ENCODE peak calls at places on chromosomes 7 and 10, in nine cellular contexts. N is transverse colon, A is PC-9, R is fibroblast of pulmonary artery, G is dorsolateral prefrontal cortex, T is upper lobe of right lung, F is pancreas, Y is foreskin fibroblast, S is neural progenitor cell. P is an unnamed sample.

GRCh38 chr10:118310822-118311221 is 31.3 kb downstream of the FAM204A start:
- DNase-seq in N (no peak), A (peak; percentile 52), R (peak; percentile 23), G (no peak), T (no peak), F (no peak), Y (no peak), S (no peak), P (no peak)

GRCh38 chr10:132306341-132306685 is 1.4 kb downstream of the STK32C start:
- DNase-seq in N (no peak), A (no peak), R (no peak), G (no peak), T (peak; percentile 49), F (no peak), Y (no peak), S (no peak), P (peak; percentile 14)

GRCh38 chr10:31320598-31321211 is 1.7 kb downstream of the ZEB1 start:
- DNase-seq in N (peak; percentile 24), A (no peak), R (peak; percentile 68), G (no peak), T (no peak), F (peak; percentile 2), Y (no peak), S (peak; percentile 70), P (peak; percentile 27)

GRCh38 chr10:129471447-129471846 is 4.4 kb downstream of the MGMT start:
- DNase-seq in N (no peak), A (no peak), R (no peak), G (no peak), T (no peak), F (no peak), Y (no peak), S (no peak), P (no peak)

GRCh38 chr10:35611750-35612149 is 6.6 kb downstream of the GJD4 start:
- DNase-seq in N (no peak), A (no peak), R (no peak), G (no peak), T (no peak), F (no peak), Y (no peak), S (peak; percentile 22), P (no peak)

GRCh38 chr7:37031571-37032257 is 307.4 kb upstream of the AOAH start:
- DNase-seq in N (peak; percentile 54), A (peak; percentile 98), R (peak; percentile 99), G (peak; percentile 44), T (peak; percentile 64), F (peak; percentile 82), Y (peak; percentile 98), S (peak; percentile 54), P (peak; percentile 27)

GRCh38 chr7:50653116-50653854 is 88.1 kb upstream of the DDC start:
- DNase-seq in N (peak; percentile 35), A (no peak), R (peak; percentile 82), G (no peak), T (no peak), F (no peak), Y (peak; percentile 81), S (no peak), P (no peak)

GRCh38 chr7:96596120-96596826 is 113.4 kb downstream of the SEM1 start:
- DNase-seq in N (no peak), A (peak; percentile 36), R (peak; percentile 2), G (no peak), T (no peak), F (peak; percentile 48), Y (no peak), S (peak; percentile 13), P (no peak)

GRCh38 chr10:95474228-95475002 is 86.8 kb downstream of the SORBS1 start:
- DNase-seq in N (no peak), A (no peak), R (peak; percentile 69), G (no peak), T (no peak), F (no peak), Y (peak; percentile 32), S (no peak), P (no peak)

GRCh38 chr10:85667638-85668233 is 698.9 kb downstream of the GRID1 start:
- DNase-seq in N (no peak), A (no peak), R (no peak), G (no peak), T (no peak), F (no peak), Y (no peak), S (peak; percentile 67), P (no peak)

GRCh38 chr10:132480356-132480755 is 57.2 kb upstream of the INPP5A start:
- DNase-seq in N (no peak), A (no peak), R (no peak), G (no peak), T (no peak), F (no peak), Y (peak; percentile 20), S (no peak), P (no peak)

GRCh38 chr7:74598558-74598957 is 59.0 kb upstream of the GTF2I start:
- DNase-seq in N (no peak), A (no peak), R (no peak), G (no peak), T (no peak), F (no peak), Y (peak; percentile 46), S (no peak), P (no peak)

GRCh38 chr10:133083422-133084100 is 4.2 kb upstream of the ADGRA1 start:
- DNase-seq in N (no peak), A (no peak), R (no peak), G (no peak), T (no peak), F (no peak), Y (no peak), S (no peak), P (no peak)

GRCh38 chr10:28946479-28946878 is 269.2 kb downstream of the BAMBI start:
- DNase-seq in N (no peak), A (no peak), R (peak; percentile 67), G (no peak), T (no peak), F (no peak), Y (no peak), S (no peak), P (no peak)

DNA sequence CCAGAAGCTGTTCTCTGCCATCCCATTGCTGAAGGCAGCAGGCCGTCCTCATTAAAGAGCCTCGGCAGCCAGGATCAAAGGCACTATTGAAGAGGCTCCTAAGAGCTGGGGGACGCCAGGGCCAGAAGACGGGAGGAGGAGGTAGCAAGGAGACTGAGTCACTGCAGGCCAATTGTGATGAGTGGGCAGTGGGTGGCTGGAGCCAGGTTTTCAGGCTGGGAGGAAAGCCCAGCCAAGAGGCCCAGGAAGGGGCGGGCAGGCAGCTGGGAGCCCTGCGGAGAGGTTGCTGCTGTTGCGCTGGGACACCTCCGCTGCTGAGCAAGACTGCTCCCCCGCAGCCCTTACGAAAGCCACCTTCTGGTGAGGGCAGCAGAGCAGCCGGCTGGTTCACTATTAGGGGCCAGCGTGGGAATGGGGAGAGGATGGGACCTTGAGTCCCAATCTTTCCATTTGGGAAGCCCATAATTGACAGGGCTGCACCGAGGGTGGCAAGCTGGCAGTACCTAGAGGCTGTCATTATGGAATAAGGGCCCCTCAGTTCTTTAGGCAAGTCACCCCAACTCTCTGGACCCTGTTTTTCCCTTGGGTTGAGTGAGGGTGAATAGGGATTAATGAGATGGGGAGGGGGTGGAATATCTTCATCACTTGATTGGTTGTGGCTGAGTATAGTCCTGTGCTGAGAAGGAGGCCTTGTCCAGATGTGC is 48.4 kb downstream of the UNC5B start:
- DNase-seq in N (no peak), A (no peak), R (peak; percentile 97), G (peak; percentile 52), T (peak; percentile 74), F (no peak), Y (peak; percentile 93), S (peak; percentile 60), P (no peak)
- TF ChIP-seq CTCF in N (no peak), A (no peak), R (peak; percentile 10), G (no peak), T (no peak), F (no peak), Y (no peak), S (peak; percentile 12), P (no peak)

GRCh38 chr10:75771606-75772005 is 340.2 kb downstream of the LRMDA start:
- DNase-seq in N (no peak), A (peak; percentile 54), R (no peak), G (no peak), T (no peak), F (no peak), Y (no peak), S (no peak), P (no peak)
- H3K4me3 ChIP-seq in N (no peak overlapping the region), A (no peak overlapping the region), R (no peak overlapping the region), G (no peak overlapping the region), T (peak overlapping the region; percentile 45), F (no peak overlapping the region), Y (no peak overlapping the region), S (no peak overlapping the region), P (no peak overlapping the region)

GRCh38 chr10:21810582-21811244 is 192.8 kb downstream of the DNAJC1 start:
- DNase-seq in N (no peak), A (no peak), R (no peak), G (no peak), T (no peak), F (no peak), Y (no peak), S (no peak), P (no peak)
- TF ChIP-seq CTCF in N (no peak), A (no peak), R (no peak), G (no peak), T (no peak), F (no peak), Y (no peak), S (no peak), P (no peak)

GRCh38 chr10:17407040-17407439 is 47.4 kb downstream of the ST8SIA6 start:
- DNase-seq in N (no peak), A (no peak), R (no peak), G (no peak), T (no peak), F (no peak), Y (no peak), S (no peak), P (no peak)
- H3K4me3 ChIP-seq in N (no peak overlapping the region), A (no peak overlapping the region), R (no peak overlapping the region), G (no peak overlapping the region), T (no peak overlapping the region), F (no peak overlapping the region), Y (no peak overlapping the region), S (no peak overlapping the region), P (no peak overlapping the region)

GRCh38 chr7:44231088-44231487 is 30.3 kb downstream of the YKT6 start:
- DNase-seq in N (no peak), A (no peak), R (no peak), G (no peak), T (no peak), F (no peak), Y (no peak), S (no peak), P (no peak)
- TF ChIP-seq CTCF in N (no peak), A (no peak), R (no peak), G (no peak), T (no peak), F (no peak), Y (no peak), S (no peak), P (no peak)

GRCh38 chr7:69817835-69818646 is 219.8 kb downstream of the AUTS2 start:
- DNase-seq in N (no peak), A (no peak), R (no peak), G (no peak), T (no peak), F (no peak), Y (no peak), S (no peak), P (no peak)
- H3K4me3 ChIP-seq in N (no peak overlapping the region), A (no peak overlapping the region), R (no peak overlapping the region), G (no peak overlapping the region), T (no peak overlapping the region), F (no peak overlapping the region), Y (no peak overlapping the region), S (no peak overlapping the region), P (no peak overlapping the region)

GRCh38 chr10:13956826-13957225 is 370.1 kb downstream of the PRPF18 start:
- DNase-seq in N (peak; percentile 29), A (no peak), R (peak; percentile 81), G (peak; percentile 42), T (peak; percentile 66), F (no peak), Y (peak; percentile 80), S (no peak), P (peak; percentile 44)
- TF ChIP-seq CTCF in N (peak; percentile 34), A (no peak), R (peak; percentile 49), G (peak; percentile 44), T (peak; percentile 43), F (no peak), Y (peak; percentile 62), S (no peak), P (no peak)

P was measured in mucosa of descending colon.